ENCODE peak calls at places on chromosomes 11 and 22, in five cellular contexts. N is cardiac fibroblast; A is stimulated activated CD8-positive, alpha-beta memory T cell treated with anti-CD3 and anti-CD28 coated beads, Interleukin-2, amount 100 ng/mL, for 48 hours; R is T-helper 9 cell; V is mammary epithelial cell. Z is an unnamed sample.

GRCh38 chr22:23415490-23415851 is 164.6 kb downstream of the IGLL1 start:
- DNase-seq in N (no peak), A (no peak), R (no peak), V (no peak), Z (no peak)

GRCh38 chr11:34719303-34719848 is 98.5 kb downstream of the EHF start:
- DNase-seq in N (peak), A (no peak), R (no peak), V (no peak), Z (no peak)

GRCh38 chr22:32380991-32381390 is 23.3 kb downstream of the RFPL3 start:
- DNase-seq in N (no peak), A (no peak), R (no peak), V (peak), Z (no peak)

GRCh38 chr11:133948711-133949110 is 8.1 kb downstream of the IGSF9B start:
- DNase-seq in N (no peak), A (no peak), R (no peak), V (no peak), Z (no peak)

GRCh38 chr22:16601437-16602223 is 9.0 kb upstream of the CCT8L2 start:
- DNase-seq in N (no peak), A (peak), R (no peak), V (no peak), Z (peak)

GRCh38 chr11:22304337-22304961 is 33.7 kb upstream of the SLC17A6 start:
- DNase-seq in N (peak), A (no peak), R (no peak), V (peak), Z (peak)

GRCh38 chr11:21785351-21785750 is 407.5 kb upstream of the ANO5 start:
- DNase-seq in N (no peak), A (no peak), R (no peak), V (no peak), Z (no peak)

GRCh38 chr11:119188887-119189286 is 3.6 kb downstream of the NHERF4 start:
- DNase-seq in N (no peak), A (no peak), R (no peak), V (no peak), Z (no peak)

GRCh38 chr22:35072939-35073338 is 7.0 kb downstream of the ISX start:
- DNase-seq in N (peak), A (no peak), R (no peak), V (peak), Z (peak)

GRCh38 chr11:104625246-104625645 is 273.0 kb downstream of the CASP12 start:
- DNase-seq in N (peak), A (no peak), R (no peak), V (peak), Z (peak)

GRCh38 chr11:29208117-29208516 is 808.7 kb downstream of the KCNA4 start:
- DNase-seq in N (no peak), A (no peak), R (no peak), V (no peak), Z (no peak)

GRCh38 chr11:75326439-75326810 is 25.0 kb downstream of the ARRB1 start:
- DNase-seq in N (no peak), A (peak), R (no peak), V (no peak), Z (no peak)

GRCh38 chr11:40166892-40167291 is 1292.6 kb downstream of the LRRC4C start:
- DNase-seq in N (no peak), A (no peak), R (no peak), V (no peak), Z (no peak)

GRCh38 chr22:45865561-45866397 is 111.2 kb downstream of the WNT7B start:
- DNase-seq in N (no peak), A (no peak), R (no peak), V (no peak), Z (no peak)

GRCh38 chr11:111792955-111793500 is 26.8 kb upstream of the PPP2R1B start:
- DNase-seq in N (no peak), A (no peak), R (no peak), V (no peak), Z (no peak)

GRCh38 chr11:20022363-20023081 is 137.8 kb downstream of the DBX1 start:
- DNase-seq in N (peak), A (no peak), R (no peak), V (peak), Z (peak)

Z was measured in fibroblast of pulmonary artery.